ENCODE peak calls at places on chromosome 5, in six cellular contexts. C, M, H, R, O and P are unnamed samples.

GRCh38 chr5:74938250-74938649 is 72.1 kb upstream of the FAM169A start:
- DNase-seq in C (no peak), M (no peak), H (no peak), R (no peak), O (no peak), P (no peak)

GRCh38 chr5:132456553-132457361 is 33.8 kb downstream of the IRF1 start:
- DNase-seq in C (no peak), M (no peak), H (no peak), R (no peak), O (peak), P (no peak)

GRCh38 chr5:2017540-2018389 is 135.0 kb upstream of the IRX4 start:
- DNase-seq in C (peak), M (no peak), H (no peak), R (peak), O (no peak), P (no peak)

GRCh38 chr5:82991678-82992323 is 85.4 kb downstream of the TMEM167A start:
- DNase-seq in C (no peak), M (no peak), H (no peak), R (no peak), O (no peak), P (no peak)

GRCh38 chr5:77369566-77369965 is 122.5 kb downstream of the WDR41 start:
- DNase-seq in C (no peak), M (no peak), H (no peak), R (no peak), O (no peak), P (no peak)

GRCh38 chr5:133439859-133440258 is 172.5 kb downstream of the FSTL4 start:
- DNase-seq in C (no peak), M (no peak), H (no peak), R (no peak), O (no peak), P (no peak)

GRCh38 chr5:150632305-150633160 is 7.9 kb upstream of the SYNPO start:
- DNase-seq in C (no peak), M (no peak), H (no peak), R (no peak), O (no peak), P (no peak)

GRCh38 chr5:146962801-146963355 is 84.3 kb upstream of the PPP2R2B start:
- DNase-seq in C (no peak), M (no peak), H (no peak), R (no peak), O (no peak), P (no peak)